ENCODE peak calls at places on chromosome 13, in seven cellular contexts. T, G, M, P, X, E and R are unnamed samples.
A peak's percentile ranks its signal among the peaks of the same experiment; 100 is the strongest.

GRCh38 chr13:78601886-78602560 is 1.3 kb downstream of the POU4F1 start:
- DNase-seq in T (no peak), G (no peak), M (no peak), P (no peak), X (no peak), E (no peak), R (no peak)

GRCh38 chr13:73056054-73056962 is 2.5 kb upstream of the KLF5 start:
- DNase-seq in T (no peak), G (peak; percentile 88), M (no peak), P (no peak), X (no peak), E (no peak), R (no peak)

GRCh38 chr13:55263045-55263444 is 1877.7 kb upstream of the PRR20A start:
- DNase-seq in T (no peak), G (no peak), M (no peak), P (no peak), X (no peak), E (no peak), R (no peak)

GRCh38 chr13:27005556-27005955 is 166.1 kb downstream of the USP12 start:
- DNase-seq in T (no peak), G (peak; percentile 28), M (no peak), P (no peak), X (no peak), E (no peak), R (no peak)

GRCh38 chr13:40665061-40665753 is 1.2 kb downstream of the FOXO1 start:
- DNase-seq in T (peak; percentile 36), G (no peak), M (no peak), P (peak; percentile 40), X (peak; percentile 53), E (no peak), R (no peak)

GRCh38 chr13:79741006-79741405 is 260.1 kb downstream of the NDFIP2 start:
- DNase-seq in T (no peak), G (peak; percentile 54), M (no peak), P (no peak), X (no peak), E (peak; percentile 13), R (no peak)

GRCh38 chr13:20610006-20610405 is 43.0 kb downstream of the IFT88 start:
- DNase-seq in T (no peak), G (no peak), M (no peak), P (no peak), X (no peak), E (no peak), R (no peak)

GRCh38 chr13:44869167-44869566 is 120.1 kb downstream of the NUFIP1 start:
- DNase-seq in T (no peak), G (no peak), M (no peak), P (no peak), X (no peak), E (no peak), R (no peak)

GRCh38 chr13:41546372-41547252 is 89.3 kb downstream of the RGCC start:
- DNase-seq in T (no peak), G (peak; percentile 24), M (no peak), P (no peak), X (no peak), E (peak; percentile 32), R (no peak)

GRCh38 chr13:78659450-78660110 is 625 bp upstream of the OBI1 start:
- DNase-seq in T (no peak), G (no peak), M (no peak), P (no peak), X (no peak), E (no peak), R (no peak)

GRCh38 chr13:45219938-45220375 is 19.1 kb upstream of the KCTD4 start:
- DNase-seq in T (no peak), G (peak; percentile 68), M (no peak), P (no peak), X (no peak), E (no peak), R (no peak)

GRCh38 chr13:45511310-45512147 is 46.8 kb downstream of the COG3 start:
- DNase-seq in T (no peak), G (peak; percentile 89), M (no peak), P (no peak), X (no peak), E (peak; percentile 50), R (peak; percentile 37)

GRCh38 chr13:65330287-65330686 is 1899.8 kb downstream of the PCDH9 start:
- DNase-seq in T (no peak), G (no peak), M (no peak), P (no peak), X (no peak), E (no peak), R (no peak)

GRCh38 chr13:37995052-37995451 is 125.5 kb upstream of the TRPC4 start:
- DNase-seq in T (no peak), G (peak; percentile 68), M (no peak), P (no peak), X (no peak), E (no peak), R (no peak)

GRCh38 chr13:30156826-30157615 is 150.3 kb downstream of the KATNAL1 start:
- DNase-seq in T (no peak), G (no peak), M (no peak), P (no peak), X (no peak), E (no peak), R (no peak)

GRCh38 chr13:68506888-68507551 is 1276.9 kb upstream of the PCDH9 start:
- DNase-seq in T (no peak), G (no peak), M (no peak), P (no peak), X (no peak), E (no peak), R (no peak)

GRCh38 chr13:69616398-69616797 is 491.2 kb upstream of the ATXN8OS start:
- DNase-seq in T (no peak), G (no peak), M (no peak), P (no peak), X (no peak), E (no peak), R (no peak)

GRCh38 chr13:85590231-85590931 is 208.8 kb downstream of the SLITRK6 start:
- DNase-seq in T (no peak), G (peak; percentile 6), M (no peak), P (no peak), X (no peak), E (no peak), R (no peak)

GRCh38 chr13:75442736-75443234 is 39.2 kb downstream of the TBC1D4 start:
- DNase-seq in T (no peak), G (peak; percentile 14), M (no peak), P (no peak), X (no peak), E (no peak), R (no peak)
- TF ChIP-seq CTCF in T (no peak), G (no peak), M (no peak), P (no peak), X (no peak), E (no peak), R (no peak)

GRCh38 chr13:51451467-51452390 is 1.1 kb downstream of the INTS6 start:
- DNase-seq in T (peak; percentile 83), G (peak; percentile 74), M (peak; percentile 73), P (peak; percentile 86), X (peak; percentile 85), E (no peak), R (no peak)

GRCh38 chr13:51452391-51453307 is at the start of gene INTS6:
- DNase-seq in T (peak; percentile 99), G (peak; percentile 99), M (peak; percentile 100), P (peak; percentile 99), X (peak; percentile 97), E (peak; percentile 98), R (peak; percentile 99)

GRCh38 chr13:51453959-51454703 is 1.3 kb upstream of the INTS6 start:
- DNase-seq in T (no peak), G (peak; percentile 29), M (no peak), P (no peak), X (peak; percentile 23), E (no peak), R (no peak)

GRCh38 chr13:51455532-51455931 is 2.7 kb upstream of the INTS6 start:
- DNase-seq in T (no peak), G (no peak), M (no peak), P (no peak), X (no peak), E (no peak), R (no peak)

GRCh38 chr13:51453308-51453958 is 597 bp upstream of the INTS6 start:
- DNase-seq in T (peak; percentile 66), G (no peak), M (peak; percentile 47), P (no peak), X (peak; percentile 77), E (no peak), R (no peak)
- TF ChIP-seq CTCF in T (no peak), G (no peak), M (no peak), P (no peak), X (no peak), E (no peak), R (no peak)

GRCh38 chr13:80921556-80921955 is 580.6 kb upstream of the SPRY2 start:
- DNase-seq in T (no peak), G (peak; percentile 68), M (no peak), P (no peak), X (no peak), E (no peak), R (no peak)
- TF ChIP-seq CTCF in T (no peak), G (no peak), M (no peak), P (no peak), X (no peak), E (no peak), R (no peak)

DNA sequence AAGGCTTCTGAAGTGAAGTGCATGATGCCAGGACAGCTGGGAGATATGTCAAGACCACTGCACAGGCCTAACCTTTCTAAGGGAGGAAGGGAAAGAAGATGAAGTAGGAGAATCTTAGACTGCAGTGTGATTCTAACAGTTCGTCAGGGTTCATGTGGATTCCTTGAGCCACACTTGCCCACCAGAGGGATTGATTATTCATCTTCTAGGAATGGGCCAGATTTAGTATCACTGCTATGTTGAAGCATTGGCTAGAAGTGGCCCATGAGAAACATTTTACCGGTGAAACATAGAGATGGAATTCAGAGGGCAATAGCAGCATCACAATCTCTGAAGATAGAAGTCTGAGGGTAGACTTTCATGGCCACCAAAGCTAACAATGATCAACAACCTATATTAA is 550.8 kb upstream of the SLITRK1 start:
- DNase-seq in T (no peak), G (peak; percentile 44), M (no peak), P (no peak), X (no peak), E (peak; percentile 61), R (no peak)
- TF ChIP-seq CTCF in T (no peak), G (no peak), M (no peak), P (no peak), X (no peak), E (peak; percentile 8), R (no peak)